ENCODE peak calls at places on chromosomes 12 and 14, in seven cellular contexts. One of them, this sample, is unnamed. For H3K36me3 and H3K9me3, the result is how much of the 10 kb centered on the place peaks cover.

GRCh38 chr14:53153702-53154112 is 584 bp upstream of the DDHD1 start:
- DNase-seq in OCI-LY7: no peak
- DNase-seq in GM23248: no peak
- DNase-seq in cardiac muscle cell: no peak
- DNase-seq in adipocyte: no peak
- DNase-seq in HCT116: no peak
- DNase-seq in neural progenitor cell: no peak
- DNase-seq in this sample: no peak

GRCh38 chr14:67602995-67603545 is 3.0 kb upstream of the PIGH start:
- DNase-seq in OCI-LY7: peak
- DNase-seq in GM23248: no peak
- DNase-seq in cardiac muscle cell: no peak
- DNase-seq in adipocyte: peak
- DNase-seq in HCT116: no peak
- DNase-seq in neural progenitor cell: no peak
- DNase-seq in this sample: no peak

GRCh38 chr12:70550180-70550577 is 87.0 kb downstream of the PTPRB start:
- DNase-seq in OCI-LY7: no peak
- DNase-seq in GM23248: no peak
- DNase-seq in cardiac muscle cell: no peak
- DNase-seq in adipocyte: no peak
- DNase-seq in HCT116: no peak
- DNase-seq in neural progenitor cell: no peak
- DNase-seq in this sample: no peak

GRCh38 chr14:30874120-30874998 is at the start of gene COCH:
- DNase-seq in OCI-LY7: peak
- DNase-seq in GM23248: peak
- DNase-seq in cardiac muscle cell: no peak
- DNase-seq in adipocyte: peak
- DNase-seq in HCT116: peak
- DNase-seq in neural progenitor cell: peak
- DNase-seq in this sample: peak

GRCh38 chr12:12533238-12533829 is 29.3 kb downstream of the DUSP16 start:
- DNase-seq in OCI-LY7: no peak
- DNase-seq in GM23248: no peak
- DNase-seq in cardiac muscle cell: peak
- DNase-seq in adipocyte: peak
- DNase-seq in HCT116: no peak
- DNase-seq in neural progenitor cell: no peak
- DNase-seq in this sample: peak

GRCh38 chr12:75690556-75690955 is 179.1 kb upstream of the KRR1 start:
- DNase-seq in OCI-LY7: no peak
- DNase-seq in GM23248: peak
- DNase-seq in cardiac muscle cell: peak
- DNase-seq in adipocyte: peak
- DNase-seq in HCT116: no peak
- DNase-seq in neural progenitor cell: no peak
- DNase-seq in this sample: no peak

GRCh38 chr14:75941030-75941429 is 40.8 kb downstream of the TGFB3 start:
- DNase-seq in OCI-LY7: no peak
- DNase-seq in GM23248: no peak
- DNase-seq in cardiac muscle cell: no peak
- DNase-seq in adipocyte: peak
- DNase-seq in HCT116: no peak
- DNase-seq in neural progenitor cell: no peak
- DNase-seq in this sample: no peak

GRCh38 chr12:111942557-111942956 is 70.4 kb downstream of the TMEM116 start:
- DNase-seq in OCI-LY7: no peak
- DNase-seq in GM23248: peak
- DNase-seq in cardiac muscle cell: peak
- DNase-seq in adipocyte: peak
- DNase-seq in HCT116: no peak
- DNase-seq in neural progenitor cell: no peak
- DNase-seq in this sample: no peak

GRCh38 chr12:120468846-120469449 is 600 bp downstream of the SRSF9 start:
- DNase-seq in OCI-LY7: no peak
- DNase-seq in GM23248: peak
- DNase-seq in cardiac muscle cell: no peak
- DNase-seq in adipocyte: peak
- DNase-seq in HCT116: no peak
- DNase-seq in neural progenitor cell: no peak
- DNase-seq in this sample: peak

GRCh38 chr12:31629756-31630732 is 29.4 kb upstream of the ETFBKMT start:
- DNase-seq in OCI-LY7: no peak
- DNase-seq in GM23248: peak
- DNase-seq in cardiac muscle cell: peak
- DNase-seq in adipocyte: peak
- DNase-seq in HCT116: no peak
- DNase-seq in neural progenitor cell: no peak
- DNase-seq in this sample: peak

GRCh38 chr14:92105845-92106094 is 612 bp downstream of the ATXN3 start:
- DNase-seq in OCI-LY7: peak
- DNase-seq in GM23248: peak
- DNase-seq in cardiac muscle cell: no peak
- DNase-seq in adipocyte: no peak
- DNase-seq in HCT116: no peak
- DNase-seq in neural progenitor cell: no peak
- DNase-seq in this sample: peak

DNA sequence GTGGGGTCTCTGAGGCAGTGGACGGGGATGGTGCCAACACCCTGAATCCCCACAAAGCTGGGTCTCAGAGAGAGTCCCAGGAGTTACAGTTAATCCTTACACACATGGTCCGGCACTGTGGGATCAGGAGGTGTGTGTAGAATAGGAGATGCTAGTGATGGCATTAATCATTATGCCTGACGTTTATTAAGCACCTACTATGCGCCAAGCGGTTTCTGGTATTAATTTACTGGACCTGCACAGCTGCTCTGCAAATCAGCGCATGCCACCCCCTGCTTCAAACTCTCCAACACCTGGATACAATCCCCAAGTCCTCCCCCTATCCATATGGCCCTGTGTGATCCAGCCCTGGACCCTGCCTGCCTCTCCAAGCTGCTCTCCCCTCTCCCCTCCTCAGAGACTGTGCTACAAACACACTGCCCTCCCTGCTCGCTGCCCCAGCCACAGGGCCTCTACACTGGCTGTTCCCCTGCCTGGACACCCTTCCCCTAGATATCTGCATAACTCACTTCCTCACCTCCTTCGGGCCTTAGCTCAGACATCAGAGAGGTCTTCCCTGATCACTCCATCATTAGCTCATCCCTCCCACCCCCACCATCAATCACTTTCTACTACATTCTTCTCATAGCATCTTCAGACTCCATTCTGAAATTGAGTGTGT is 86.0 kb downstream of the RFLNA start:
- DNase-seq in OCI-LY7: no peak
- DNase-seq in GM23248: no peak
- DNase-seq in cardiac muscle cell: no peak
- DNase-seq in adipocyte: no peak
- DNase-seq in HCT116: no peak
- DNase-seq in neural progenitor cell: no peak
- DNase-seq in this sample: no peak
- H3K36me3 ChIP-seq in OCI-LY7: under half
- H3K36me3 ChIP-seq in GM23248: under half
- H3K36me3 ChIP-seq in cardiac muscle cell: under half
- H3K36me3 ChIP-seq in adipocyte: half or more
- H3K36me3 ChIP-seq in HCT116: under half
- H3K36me3 ChIP-seq in neural progenitor cell: under half
- H3K36me3 ChIP-seq in this sample: under half

DNA sequence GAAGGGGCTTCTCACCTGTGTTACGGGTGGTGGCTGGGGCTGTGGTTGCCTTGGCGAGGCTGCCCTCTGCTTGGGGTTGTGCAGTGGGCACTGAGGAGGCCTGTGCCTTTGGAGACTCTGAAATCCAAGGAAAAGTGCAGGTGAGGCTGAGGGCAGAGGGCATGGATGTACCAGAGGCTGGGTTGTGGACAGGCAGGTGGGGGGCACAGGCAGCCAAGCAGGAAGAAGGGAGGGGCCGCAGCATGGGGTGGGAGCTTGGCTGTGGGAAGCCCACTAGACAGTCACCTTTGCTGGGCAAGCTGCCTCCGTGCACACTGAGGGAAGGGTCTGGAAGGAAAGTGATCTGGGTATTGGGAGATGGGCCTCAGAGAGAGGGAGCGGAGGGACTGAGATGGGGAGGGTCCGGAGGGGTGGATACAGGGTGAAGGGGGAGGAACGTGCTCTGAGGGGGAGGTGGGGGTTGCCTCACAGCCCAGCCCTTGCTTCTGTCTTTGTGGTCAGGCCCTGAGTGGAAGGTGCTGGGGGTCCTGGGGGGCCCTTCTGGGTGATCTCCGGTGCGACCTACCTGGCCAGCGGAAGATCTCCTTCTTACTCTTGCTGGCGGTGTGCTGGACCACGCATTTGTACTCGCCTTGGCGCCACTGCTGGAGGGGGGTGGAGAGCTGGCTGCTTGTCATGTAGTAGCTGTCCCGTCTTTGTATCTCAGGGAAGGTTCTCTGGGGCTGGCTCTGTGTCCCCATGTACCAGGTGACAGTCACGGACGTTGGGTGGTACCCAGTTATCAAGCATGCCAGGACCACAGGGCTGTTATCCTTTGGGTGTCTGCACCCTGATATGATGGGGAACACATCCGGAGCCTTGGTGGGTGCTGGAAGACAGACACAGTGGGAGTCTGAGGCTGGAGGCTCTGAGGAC is 318.7 kb downstream of the TMEM121 start:
- DNase-seq in OCI-LY7: peak
- DNase-seq in GM23248: no peak
- DNase-seq in cardiac muscle cell: no peak
- DNase-seq in adipocyte: no peak
- DNase-seq in HCT116: no peak
- DNase-seq in neural progenitor cell: no peak
- DNase-seq in this sample: no peak
- H3K9me3 ChIP-seq in OCI-LY7: under half
- H3K9me3 ChIP-seq in GM23248: under half
- H3K9me3 ChIP-seq in cardiac muscle cell: under half
- H3K9me3 ChIP-seq in adipocyte: under half
- H3K9me3 ChIP-seq in HCT116: under half
- H3K9me3 ChIP-seq in neural progenitor cell: under half
- H3K9me3 ChIP-seq in this sample: under half

DNA sequence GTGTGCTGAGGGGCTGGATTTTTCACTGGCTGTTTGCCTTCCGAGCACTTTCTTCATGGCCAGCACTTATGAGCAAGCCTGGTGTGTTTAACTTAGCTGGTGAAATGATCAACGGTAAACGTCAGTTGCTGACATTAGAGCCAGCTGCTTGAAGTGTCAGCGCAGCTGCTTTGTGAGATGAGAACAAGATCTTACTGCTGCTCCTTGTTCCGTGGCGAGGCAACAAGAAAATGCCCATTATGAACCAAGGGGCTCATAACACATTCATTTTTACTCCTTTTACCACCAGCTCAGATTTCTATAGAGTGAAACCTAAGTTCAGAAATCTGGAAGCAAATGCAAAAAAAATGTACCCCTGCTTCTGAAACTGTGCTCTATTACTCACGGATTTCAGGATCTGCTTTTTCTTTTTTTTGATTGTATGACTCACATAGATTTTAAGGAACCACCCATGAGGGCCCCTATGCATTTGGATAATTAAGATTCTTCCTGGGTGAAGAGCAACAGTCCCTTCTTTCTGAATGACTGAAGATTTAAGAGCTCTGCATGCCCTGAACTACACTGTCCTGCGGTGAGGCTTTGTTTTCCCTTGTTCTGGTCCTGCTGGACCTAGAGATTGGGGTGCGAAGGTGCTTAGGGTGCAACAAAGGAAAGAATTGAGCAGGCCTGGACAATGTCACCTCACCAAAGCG is 74.3 kb upstream of the CPM start:
- DNase-seq in OCI-LY7: peak
- DNase-seq in GM23248: peak
- DNase-seq in cardiac muscle cell: peak
- DNase-seq in adipocyte: peak
- DNase-seq in HCT116: no peak
- DNase-seq in neural progenitor cell: peak
- DNase-seq in this sample: peak
- H3K4me3 ChIP-seq in OCI-LY7: no peak
- H3K4me3 ChIP-seq in GM23248: peak
- H3K4me3 ChIP-seq in cardiac muscle cell: no peak
- H3K4me3 ChIP-seq in adipocyte: peak
- H3K4me3 ChIP-seq in HCT116: no peak
- H3K4me3 ChIP-seq in neural progenitor cell: peak
- H3K4me3 ChIP-seq in this sample: no peak

GRCh38 chr12:93921511-93921910 is 226.9 kb upstream of the PLXNC1 start:
- DNase-seq in OCI-LY7: no peak
- DNase-seq in GM23248: no peak
- DNase-seq in cardiac muscle cell: no peak
- DNase-seq in adipocyte: no peak
- DNase-seq in HCT116: no peak
- DNase-seq in neural progenitor cell: no peak
- DNase-seq in this sample: no peak

GRCh38 chr12:93915411-93915810 is 233.0 kb upstream of the PLXNC1 start:
- DNase-seq in OCI-LY7: no peak
- DNase-seq in GM23248: no peak
- DNase-seq in cardiac muscle cell: no peak
- DNase-seq in adipocyte: no peak
- DNase-seq in HCT116: no peak
- DNase-seq in neural progenitor cell: no peak
- DNase-seq in this sample: no peak

GRCh38 chr12:93922583-93923006 is 225.8 kb upstream of the PLXNC1 start:
- DNase-seq in OCI-LY7: no peak
- DNase-seq in GM23248: no peak
- DNase-seq in cardiac muscle cell: peak
- DNase-seq in adipocyte: no peak
- DNase-seq in HCT116: no peak
- DNase-seq in neural progenitor cell: no peak
- DNase-seq in this sample: no peak

GRCh38 chr12:93918900-93919299 is 229.5 kb upstream of the PLXNC1 start:
- DNase-seq in OCI-LY7: no peak
- DNase-seq in GM23248: no peak
- DNase-seq in cardiac muscle cell: no peak
- DNase-seq in adipocyte: no peak
- DNase-seq in HCT116: no peak
- DNase-seq in neural progenitor cell: no peak
- DNase-seq in this sample: no peak

DNA sequence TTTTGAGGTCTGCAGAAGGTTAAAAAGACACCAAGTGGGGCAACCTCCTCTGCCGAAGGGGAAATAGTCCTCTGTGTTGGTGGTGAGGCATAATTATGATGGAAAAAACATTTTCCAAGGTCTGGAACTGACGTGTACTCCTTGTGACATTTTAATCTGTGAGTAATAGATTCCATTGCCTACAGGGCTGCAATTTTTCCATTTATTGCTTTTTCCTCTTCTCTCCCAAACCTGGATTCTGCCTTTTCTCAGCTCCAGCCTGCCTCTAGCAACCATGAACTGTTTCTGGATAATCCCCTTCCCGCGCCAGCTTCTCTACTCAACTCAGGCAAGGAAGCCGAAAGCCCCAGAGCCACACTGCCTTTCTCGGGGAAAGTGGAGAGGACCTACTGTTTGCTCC is 230.1 kb upstream of the PLXNC1 start:
- DNase-seq in OCI-LY7: no peak
- DNase-seq in GM23248: peak
- DNase-seq in cardiac muscle cell: peak
- DNase-seq in adipocyte: peak
- DNase-seq in HCT116: no peak
- DNase-seq in neural progenitor cell: no peak
- DNase-seq in this sample: no peak
- H3K36me3 ChIP-seq in OCI-LY7: under half
- H3K36me3 ChIP-seq in GM23248: under half
- H3K36me3 ChIP-seq in cardiac muscle cell: under half
- H3K36me3 ChIP-seq in adipocyte: under half
- H3K36me3 ChIP-seq in HCT116: under half
- H3K36me3 ChIP-seq in neural progenitor cell: under half
- H3K36me3 ChIP-seq in this sample: under half

GRCh38 chr14:106268013-106268727 is 741.8 kb downstream of the TMEM121 start:
- DNase-seq in OCI-LY7: peak
- DNase-seq in GM23248: no peak
- DNase-seq in cardiac muscle cell: no peak
- DNase-seq in adipocyte: no peak
- DNase-seq in HCT116: no peak
- DNase-seq in neural progenitor cell: no peak
- DNase-seq in this sample: no peak
- H3K9me3 ChIP-seq in OCI-LY7: under half
- H3K9me3 ChIP-seq in GM23248: under half
- H3K9me3 ChIP-seq in cardiac muscle cell: under half
- H3K9me3 ChIP-seq in adipocyte: under half
- H3K9me3 ChIP-seq in HCT116: under half
- H3K9me3 ChIP-seq in neural progenitor cell: under half
- H3K9me3 ChIP-seq in this sample: under half

This sample was measured in ovary.